ENCODE peak calls at places on chromosome X, in four cellular contexts. I is body of pancreas, A is esophagus squamous epithelium, G is tibial nerve. D is an unnamed sample. For H3K4me1, the result is how much of the 10 kb centered on the place peaks cover.

GRCh38 chrX:118189628-118190027 is 73.0 kb upstream of the KLHL13 start:
- DNase-seq in G (no peak), A (no peak), I (peak), D (no peak)

GRCh38 chrX:133587818-133588217 is 172.5 kb upstream of the GPC4 start:
- DNase-seq in I (no peak), A (no peak), G (no peak), D (no peak)

GRCh38 chrX:77742788-77743476 is 43.1 kb downstream of the ATRX start:
- DNase-seq in I (no peak), A (no peak), G (no peak), D (peak)

GRCh38 chrX:24208494-24209240 is 59.1 kb downstream of the ZFX start:
- DNase-seq in G (no peak), I (peak), A (no peak), D (no peak)

GRCh38 chrX:123277347-123277746 is 93.3 kb downstream of the GRIA3 start:
- DNase-seq in G (no peak), I (no peak), A (no peak), D (no peak)

GRCh38 chrX:153226344-153227190 is 47.5 kb downstream of the MAGEA1 start:
- DNase-seq in A (no peak), G (peak), I (peak), D (no peak)

GRCh38 chrX:18931972-18932371 is 51.9 kb downstream of the PHKA2 start:
- DNase-seq in A (no peak), I (no peak), G (no peak), D (peak)

GRCh38 chrX:8981742-8982141 is 52.2 kb downstream of the FAM9B start:
- DNase-seq in A (no peak), G (no peak), I (no peak), D (no peak)

GRCh38 chrX:51420610-51421009 is 75.8 kb downstream of the NUDT11 start:
- DNase-seq in I (no peak), G (no peak), A (no peak), D (peak)

GRCh38 chrX:75546724-75547123 is 23.9 kb upstream of the ZDHHC15 start:
- DNase-seq in G (no peak), I (no peak), A (no peak), D (no peak)

GRCh38 chrX:123475068-123475724 is 257.7 kb downstream of the THOC2 start:
- DNase-seq in A (no peak), G (no peak), I (no peak), D (no peak)

GRCh38 chrX:5829469-5829868 is 399.2 kb downstream of the NLGN4X start:
- DNase-seq in A (no peak), G (no peak), I (no peak), D (no peak)

GRCh38 chrX:44314259-44314734 is 29.2 kb downstream of the EFHC2 start:
- DNase-seq in A (no peak), G (no peak), I (no peak), D (peak)
- H3K4me1 ChIP-seq in A (under half), G (under half), I (under half), D (under half)

DNA sequence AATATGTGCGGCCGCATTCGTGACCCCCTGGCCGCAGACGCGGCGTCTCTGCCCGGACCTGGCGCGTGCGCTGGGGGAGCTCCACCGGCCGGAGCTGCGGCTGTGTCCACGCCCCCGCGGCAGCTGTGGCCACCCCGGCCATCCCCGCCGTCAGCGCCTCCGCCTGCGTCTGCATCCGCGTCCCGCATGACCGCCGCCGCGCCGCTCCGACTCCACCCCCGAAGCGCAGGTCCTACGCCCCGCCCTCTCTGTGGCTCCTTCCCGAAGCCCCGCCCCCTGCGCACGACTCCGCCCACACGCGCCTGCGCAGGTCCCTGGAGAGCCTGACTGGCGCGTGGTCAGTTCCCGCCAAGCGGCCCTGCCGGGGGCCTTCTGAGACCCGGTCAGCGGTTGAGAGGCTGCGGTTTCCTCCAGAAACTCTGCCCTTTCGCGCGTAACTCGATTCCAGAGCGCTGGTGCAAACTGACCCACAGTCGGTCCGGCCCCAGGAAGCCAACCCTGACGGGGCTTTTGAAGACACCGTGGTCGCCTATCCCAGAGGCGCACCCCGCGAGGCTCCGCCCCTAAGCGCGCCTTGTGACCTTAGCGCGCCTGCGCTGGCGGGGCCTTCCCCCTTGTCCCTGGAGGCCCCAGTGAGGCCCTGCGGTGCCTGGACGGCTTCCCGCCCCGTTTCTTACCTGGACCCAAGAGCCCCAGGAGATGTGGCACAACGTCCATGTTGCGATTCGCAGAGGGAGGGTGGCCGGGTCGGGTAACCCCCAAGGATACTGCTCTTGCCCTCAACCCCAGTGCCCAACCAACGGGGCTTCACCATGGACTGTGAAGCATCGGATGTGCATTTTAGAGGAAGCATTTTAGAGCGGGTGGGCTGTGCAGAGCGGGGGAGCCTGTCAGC is at the start of gene LAGE3:
- DNase-seq in I (peak), G (peak), A (peak), D (peak)
- TF ChIP-seq POLR2A in I (peak), G (peak), A (peak), D (peak)

GRCh38 chrX:70168238-70169188 is 8.8 kb upstream of the DGAT2L6 start:
- DNase-seq in G (no peak), A (no peak), I (no peak), D (peak)
- H3K4me1 ChIP-seq in G (under half), A (under half), I (under half), D (under half)

DNA sequence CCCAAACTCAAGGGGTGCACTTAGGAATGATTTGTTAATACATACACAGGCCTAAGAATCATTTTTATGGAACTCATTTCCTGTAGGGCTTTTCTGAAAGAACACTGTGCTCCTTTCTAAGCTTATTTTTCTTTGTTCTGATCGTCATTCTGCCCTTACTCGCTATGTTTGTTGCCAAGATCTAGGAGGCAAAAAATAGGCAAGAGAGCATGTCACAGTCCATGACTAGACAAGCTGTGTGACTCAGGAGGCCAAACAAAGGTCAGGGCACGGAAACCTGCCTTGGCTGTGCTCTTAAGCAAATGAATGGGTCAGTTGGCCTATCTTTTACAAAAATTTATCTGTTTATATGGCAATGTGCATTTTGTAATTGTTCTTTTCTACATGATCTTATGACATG is 42.5 kb upstream of the C1GALT1C1 start:
- DNase-seq in G (peak), A (no peak), I (no peak), D (peak)
- TF ChIP-seq POLR2A in G (no peak), A (no peak), I (no peak), D (peak)

GRCh38 chrX:41087219-41087618 is 2.0 kb downstream of the USP9X start:
- DNase-seq in I (no peak), A (no peak), G (no peak), D (peak)
- H3K4me1 ChIP-seq in I (under half), A (under half), G (under half), D (under half)

DNA sequence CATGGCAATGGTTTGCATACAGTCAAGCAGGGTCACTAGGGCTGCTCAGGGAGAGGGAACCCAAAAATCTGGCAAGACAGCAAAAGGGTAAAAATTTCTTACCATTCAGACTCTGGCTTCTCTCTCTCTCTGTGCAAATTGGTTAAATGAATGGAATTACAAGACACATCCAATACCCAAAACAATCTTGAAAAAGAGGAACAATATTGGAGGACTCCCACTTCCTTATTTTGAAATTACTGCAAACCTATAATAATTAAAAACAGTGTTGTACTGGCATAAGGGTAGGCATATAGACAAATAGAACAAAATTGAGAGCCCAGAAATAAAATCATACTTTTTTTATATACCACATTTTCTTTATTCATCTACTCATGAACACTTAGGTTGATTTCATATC is 24.1 kb downstream of the ETDA start:
- DNase-seq in G (no peak), A (no peak), I (no peak), D (no peak)
- TF ChIP-seq POLR2A in G (no peak), A (no peak), I (no peak), D (no peak)

GRCh38 chrX:137574102-137574783 is 8.3 kb downstream of the ZIC3 start:
- DNase-seq in G (no peak), A (no peak), I (no peak), D (no peak)

GRCh38 chrX:137573356-137574101 is 7.6 kb downstream of the ZIC3 start:
- DNase-seq in I (no peak), G (no peak), A (no peak), D (no peak)

GRCh38 chrX:137574784-137575298 is 8.9 kb downstream of the ZIC3 start:
- DNase-seq in G (no peak), A (no peak), I (no peak), D (no peak)

DNA sequence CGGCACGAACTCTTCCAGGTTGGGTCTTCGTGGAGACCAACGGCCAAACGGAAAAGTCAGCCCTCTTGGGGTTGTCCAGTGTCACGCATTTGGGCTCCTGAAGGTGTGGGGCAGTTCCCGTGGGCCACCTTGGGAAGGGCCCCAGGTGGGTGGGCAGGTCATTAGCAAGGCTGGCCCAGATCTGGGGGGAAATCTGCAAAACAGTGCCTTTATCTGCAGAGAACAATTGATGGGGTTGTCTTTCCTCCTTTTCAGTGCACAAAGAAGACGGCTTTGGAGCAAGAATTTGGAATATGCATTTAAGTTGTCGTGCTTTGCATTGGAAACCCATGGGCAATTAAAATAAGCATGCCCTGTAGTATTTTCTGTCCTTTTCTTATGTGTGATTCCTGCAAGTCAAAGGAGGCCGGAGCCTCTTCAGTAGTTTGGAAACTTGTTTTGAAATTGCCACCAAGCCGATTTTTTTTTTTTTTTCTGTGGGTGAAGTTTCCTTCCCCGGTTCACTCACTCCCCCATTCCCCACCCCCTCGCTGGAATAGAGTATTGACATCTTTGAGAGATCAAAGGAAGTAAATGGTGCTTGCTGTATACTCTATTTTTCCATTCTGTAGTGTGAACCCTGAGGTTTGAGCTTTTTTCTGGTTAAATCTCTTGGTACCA is 9.8 kb downstream of the ZIC3 start:
- DNase-seq in I (no peak), A (no peak), G (no peak), D (no peak)
- H3K4me1 ChIP-seq in I (under half), A (under half), G (under half), D (under half)

GRCh38 chrX:37844622-37845021 is 2.7 kb downstream of the DYNLT3 start:
- DNase-seq in G (no peak), A (no peak), I (no peak), D (no peak)

GRCh38 chrX:37846141-37846540 is 1.2 kb downstream of the DYNLT3 start:
- DNase-seq in I (no peak), G (no peak), A (no peak), D (peak)

GRCh38 chrX:37847733-37848197 is 394 bp upstream of the DYNLT3 start:
- DNase-seq in G (no peak), A (no peak), I (no peak), D (no peak)

GRCh38 chrX:37846558-37846933 is 825 bp downstream of the DYNLT3 start:
- DNase-seq in G (no peak), I (no peak), A (no peak), D (peak)

GRCh38 chrX:37846934-37847732 is at the start of gene DYNLT3:
- DNase-seq in I (peak), G (peak), A (peak), D (peak)
- TF ChIP-seq POLR2A in I (peak), G (peak), A (peak), D (no peak)

DNA sequence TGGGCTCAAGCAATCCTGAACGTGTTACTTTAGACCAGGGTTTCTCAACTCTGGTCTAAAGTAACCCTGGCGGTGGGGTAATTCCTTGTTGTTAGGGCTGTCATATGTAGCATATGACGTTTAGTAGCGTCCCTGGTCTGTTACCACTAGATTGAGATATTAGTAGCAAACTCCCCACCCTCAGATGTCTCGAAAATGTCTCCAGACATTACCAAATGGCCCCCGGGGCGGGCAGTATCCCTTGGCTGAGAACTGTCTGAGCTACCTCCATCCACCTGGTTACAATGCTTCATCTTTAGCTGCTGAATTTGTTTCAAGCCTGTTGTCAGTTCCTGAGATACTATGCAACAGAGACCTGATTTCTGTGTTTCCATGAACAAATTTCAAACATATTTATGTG is 56.7 kb downstream of the CLDN34 start:
- DNase-seq in I (no peak), A (no peak), G (no peak), D (no peak)
- H3K4me1 ChIP-seq in I (under half), A (under half), G (under half), D (under half)

DNA sequence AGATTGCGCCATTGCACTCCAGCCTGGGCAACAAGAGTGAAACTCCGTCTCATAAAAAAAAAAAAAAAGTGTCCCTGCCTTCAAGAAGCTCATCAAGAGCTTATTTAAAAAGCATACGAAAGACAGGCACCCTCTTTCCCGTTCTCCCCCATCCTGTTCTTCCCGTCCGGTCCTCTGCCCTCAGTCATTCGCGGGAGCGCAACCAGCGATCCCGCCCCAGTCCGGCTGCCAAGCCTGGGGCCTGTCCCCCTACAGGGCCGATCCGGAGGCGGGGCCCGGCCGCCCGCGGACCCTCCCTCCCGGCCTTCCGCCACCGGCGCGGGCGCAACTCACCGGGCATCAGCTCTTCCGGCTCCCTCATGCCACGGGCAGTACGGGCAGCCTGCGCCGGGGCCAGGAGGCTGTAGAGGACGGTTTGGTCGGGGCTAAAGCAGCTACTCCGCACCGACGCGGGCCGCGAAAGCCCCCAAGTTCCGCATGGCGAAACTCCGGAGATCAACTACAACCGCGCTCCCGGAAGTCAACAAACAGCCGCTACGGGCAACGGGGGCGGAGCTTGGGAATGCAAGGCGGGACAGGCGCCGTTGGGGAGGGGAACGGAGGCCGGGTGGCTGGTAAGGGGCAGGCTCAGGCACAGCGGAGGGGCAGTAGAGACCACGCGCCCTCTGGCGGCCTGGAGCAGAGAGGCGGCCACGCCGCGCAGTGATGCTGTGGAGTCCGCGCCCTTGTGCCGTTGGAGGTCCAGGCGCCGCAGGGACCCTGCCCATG is at the start of gene RPGR:
- DNase-seq in I (peak), G (peak), A (peak), D (peak)
- TF ChIP-seq POLR2A in I (peak), G (no peak), A (peak), D (peak)

D was measured in endothelial cell of umbilical vein.